ENCODE peak calls at places on chromosomes 11 and 22, in five cellular contexts. D is astrocyte; E is neural progenitor cell; Z is fibroblast of lung; M is CD8-positive, alpha-beta T cell. N is an unnamed sample. For H3K36me3 and H3K4me1, the result is how much of the 10 kb centered on the place peaks cover.

GRCh38 chr22:33271390-33272161 is 213.4 kb upstream of the SYN3 start:
- DNase-seq in Z (peak), E (peak), M (no peak), D (peak), N (no peak)

GRCh38 chr11:116657842-116658825 is 114.7 kb downstream of the BUD13 start:
- DNase-seq in Z (no peak), M (peak), D (no peak), E (no peak), N (no peak)

GRCh38 chr11:16097543-16097942 is 258.8 kb downstream of the SOX6 start:
- DNase-seq in M (no peak), Z (no peak), E (peak), D (no peak), N (no peak)

GRCh38 chr11:34302046-34302921 is 55.5 kb downstream of the ABTB2 start:
- DNase-seq in Z (peak), E (no peak), D (peak), M (no peak), N (no peak)

GRCh38 chr11:14644396-14645246 is 1.0 kb downstream of the PDE3B start:
- DNase-seq in E (peak), Z (peak), D (no peak), M (peak), N (peak)

GRCh38 chr11:104043678-104044239 is 7.3 kb downstream of the DDI1 start:
- DNase-seq in M (no peak), Z (peak), D (peak), E (no peak), N (no peak)

GRCh38 chr11:79040348-79040747 is 400.5 kb downstream of the TENM4 start:
- DNase-seq in D (no peak), E (no peak), M (no peak), Z (peak), N (no peak)

GRCh38 chr11:34278708-34279297 is 79.0 kb downstream of the ABTB2 start:
- DNase-seq in E (no peak), M (no peak), D (no peak), Z (no peak), N (no peak)

GRCh38 chr11:111542606-111543275 is 2.2 kb downstream of the LAYN start:
- DNase-seq in D (no peak), Z (no peak), E (no peak), M (no peak), N (no peak)

GRCh38 chr11:2728663-2729332 is 29.0 kb upstream of the KCNQ1OT1 start:
- DNase-seq in M (no peak), D (no peak), E (no peak), Z (no peak), N (no peak)

GRCh38 chr22:22178992-22179391 is 65.6 kb upstream of the VPREB1 start:
- DNase-seq in Z (no peak), E (no peak), M (no peak), D (no peak), N (no peak)

GRCh38 chr11:7927635-7928034 is 3.4 kb downstream of the OR10A6 start:
- DNase-seq in M (no peak), D (no peak), Z (peak), E (no peak), N (no peak)

GRCh38 chr11:96006016-96006415 is 82.1 kb upstream of the MTMR2 start:
- DNase-seq in Z (no peak), E (no peak), M (no peak), D (no peak), N (no peak)

GRCh38 chr11:9903579-9903978 is 239.7 kb downstream of the SWAP70 start:
- DNase-seq in E (no peak), M (no peak), Z (no peak), D (no peak), N (no peak)

GRCh38 chr22:27370281-27370680 is 431.3 kb downstream of the MN1 start:
- DNase-seq in M (no peak), E (no peak), Z (no peak), D (no peak), N (no peak)

GRCh38 chr11:8297781-8298440 is 34.2 kb upstream of the LMO1 start:
- DNase-seq in D (no peak), Z (no peak), M (no peak), E (no peak), N (no peak)

GRCh38 chr11:35247428-35247827 is 108.5 kb downstream of the CD44 start:
- DNase-seq in D (no peak), E (no peak), Z (no peak), M (peak), N (no peak)

DNA sequence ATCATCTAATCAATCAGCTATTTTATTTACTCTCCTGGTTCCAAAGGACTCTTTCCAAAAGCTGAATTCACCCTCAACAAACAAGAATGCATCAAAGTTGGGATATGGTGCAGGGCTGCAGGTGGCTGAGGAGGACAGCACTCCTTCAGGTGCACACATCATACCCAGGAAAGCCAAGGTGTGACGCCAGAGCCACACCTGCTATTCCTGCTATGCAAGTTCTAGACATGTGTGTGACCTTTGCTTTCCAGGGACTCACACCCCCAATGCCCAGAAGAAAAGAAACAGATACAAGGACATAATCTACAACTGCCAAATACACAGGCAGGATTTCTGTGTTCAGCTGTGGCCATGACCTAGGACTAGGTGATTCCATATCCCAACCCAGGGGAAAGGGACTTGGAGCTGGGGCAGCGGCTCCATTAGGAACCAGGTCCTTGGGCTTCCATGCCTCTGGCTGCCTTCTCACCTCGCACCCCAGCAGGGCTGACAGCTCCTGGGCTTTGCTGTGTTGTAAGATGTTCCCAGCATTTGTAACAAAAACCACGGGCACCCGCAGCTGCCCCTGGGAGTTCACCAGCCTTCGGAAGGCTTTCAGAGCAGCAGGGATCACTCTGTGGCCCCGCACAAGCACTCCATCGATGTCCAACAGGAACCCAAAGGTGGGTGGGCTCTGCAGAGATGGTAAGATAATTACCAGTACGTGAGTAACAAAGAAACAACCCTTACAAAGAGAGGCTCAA is 9.8 kb downstream of the HDHD5 start:
- DNase-seq in M (no peak), D (no peak), Z (no peak), E (no peak), N (no peak)
- H3K36me3 ChIP-seq in M (under half), D (under half), Z (under half), E (under half), N (under half)

DNA sequence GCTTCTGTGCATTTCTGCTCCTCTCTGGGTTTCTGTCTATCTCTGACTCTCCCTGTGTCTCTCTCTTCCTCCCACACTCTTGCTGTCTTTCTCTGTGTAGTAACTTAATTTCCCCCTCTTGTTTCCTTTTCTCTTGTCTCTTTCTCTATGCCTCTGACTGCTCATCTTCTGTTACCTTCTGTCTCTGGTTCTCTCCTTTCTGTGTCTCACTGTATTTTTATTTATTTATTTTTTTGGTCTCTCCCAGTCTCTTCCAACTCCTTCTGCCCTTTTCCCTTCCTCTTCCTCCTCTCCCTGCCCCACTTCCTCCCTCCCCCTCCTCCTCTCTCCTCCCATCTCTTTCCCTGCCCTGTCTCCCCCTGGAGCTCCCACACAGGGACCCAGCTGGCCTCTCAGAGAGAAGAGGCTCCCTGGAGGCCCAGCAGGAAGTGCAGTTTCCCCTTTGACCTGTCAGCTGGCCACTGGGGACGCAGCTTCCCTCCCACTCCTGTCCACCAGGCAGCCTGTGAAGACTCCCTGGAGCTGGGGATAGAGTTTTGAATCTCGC is 38.3 kb upstream of the MYH9 start:
- DNase-seq in E (peak), Z (peak), M (no peak), D (no peak), N (no peak)
- H3K27ac ChIP-seq in E (peak), Z (peak), M (no peak), D (peak), N (no peak)

GRCh38 chr22:45551310-45552016 is 48.8 kb downstream of the FBLN1 start:
- DNase-seq in M (no peak), E (no peak), D (no peak), Z (no peak), N (no peak)
- H3K4me1 ChIP-seq in M (under half), E (under half), D (under half), Z (under half), N (under half)

DNA sequence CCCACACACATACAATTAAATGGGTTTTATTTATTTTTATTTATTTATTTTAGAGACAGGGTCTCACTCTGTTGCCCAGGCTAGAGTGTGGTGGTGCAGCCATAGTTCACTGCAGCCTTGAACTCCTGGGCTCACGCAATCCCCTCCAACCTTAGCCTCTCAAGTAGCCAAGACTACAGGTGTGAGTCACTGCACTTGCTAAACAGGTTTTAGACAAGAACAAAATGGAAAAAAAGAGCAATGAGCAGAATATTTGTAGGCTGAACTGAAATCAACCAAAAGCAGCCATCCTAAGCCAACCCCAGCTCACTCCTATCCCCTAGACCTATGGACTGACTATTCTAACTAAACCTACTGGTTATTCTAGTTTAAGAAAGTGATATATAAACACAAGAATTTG is 37.8 kb downstream of the MRE11 start:
- DNase-seq in M (no peak), Z (no peak), E (no peak), D (no peak), N (no peak)
- H3K36me3 ChIP-seq in M (under half), Z (under half), E (under half), D (under half), N (under half)

DNA sequence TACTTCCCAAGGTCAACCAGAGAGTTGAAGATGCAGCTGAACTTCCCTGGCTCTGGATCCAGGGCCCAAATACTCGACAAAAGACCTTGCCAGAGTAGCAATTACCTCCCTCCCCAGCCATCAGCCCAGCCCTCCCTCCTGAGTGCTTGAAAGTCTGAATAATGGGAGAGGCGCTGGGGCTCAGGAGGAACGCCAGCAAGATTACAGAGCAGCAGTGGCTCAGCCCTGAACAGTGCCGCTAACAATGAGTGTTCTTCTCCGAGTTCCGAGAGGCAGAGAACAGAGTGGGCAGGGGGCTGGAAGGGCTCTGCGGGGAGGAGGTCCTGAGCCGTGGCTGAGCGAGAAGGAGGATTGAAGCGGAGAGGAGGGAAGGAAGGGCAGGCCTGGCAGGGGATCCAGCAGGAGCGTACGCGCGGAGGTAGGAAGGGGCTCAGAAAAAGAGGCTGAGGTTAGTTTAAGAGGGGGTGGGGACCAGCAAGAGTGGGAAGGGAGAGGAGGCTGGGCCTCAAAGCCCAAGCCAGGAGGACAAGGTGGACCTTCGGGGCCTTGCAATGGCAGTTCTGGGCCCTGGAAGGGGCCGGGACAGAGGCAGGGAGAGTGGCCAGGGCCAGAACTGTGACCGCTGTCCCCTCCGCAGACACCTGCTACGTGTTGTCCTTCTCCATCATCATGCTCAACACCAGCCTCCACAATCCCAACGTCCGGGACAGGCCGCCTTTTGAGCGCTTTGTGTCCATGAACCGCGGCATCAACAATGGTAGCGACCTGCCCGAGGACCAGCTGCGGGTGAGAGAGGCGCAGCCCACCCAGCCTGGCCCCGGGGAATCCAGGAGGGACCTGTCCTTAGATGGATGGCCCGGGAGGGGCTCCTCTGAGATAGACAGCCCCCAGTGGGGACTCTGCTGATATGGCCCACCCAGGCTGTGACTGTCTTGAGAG is 20.6 kb downstream of the CYTH4 start:
- DNase-seq in Z (no peak), M (no peak), E (peak), D (no peak), N (no peak)
- H3K27ac ChIP-seq in Z (peak), M (no peak), E (no peak), D (peak), N (no peak)

GRCh38 chr11:65429724-65430405 is 7.3 kb downstream of the NEAT1 start:
- DNase-seq in E (no peak), Z (peak), D (peak), M (peak), N (no peak)
- H3K4me1 ChIP-seq in E (under half), Z (under half), D (under half), M (half or more), N (under half)

GRCh38 chr22:46350646-46351045 is 15.1 kb downstream of the TRMU start:
- DNase-seq in E (no peak), Z (no peak), D (no peak), M (no peak), N (no peak)
- H3K36me3 ChIP-seq in E (under half), Z (under half), D (under half), M (half or more), N (half or more)

DNA sequence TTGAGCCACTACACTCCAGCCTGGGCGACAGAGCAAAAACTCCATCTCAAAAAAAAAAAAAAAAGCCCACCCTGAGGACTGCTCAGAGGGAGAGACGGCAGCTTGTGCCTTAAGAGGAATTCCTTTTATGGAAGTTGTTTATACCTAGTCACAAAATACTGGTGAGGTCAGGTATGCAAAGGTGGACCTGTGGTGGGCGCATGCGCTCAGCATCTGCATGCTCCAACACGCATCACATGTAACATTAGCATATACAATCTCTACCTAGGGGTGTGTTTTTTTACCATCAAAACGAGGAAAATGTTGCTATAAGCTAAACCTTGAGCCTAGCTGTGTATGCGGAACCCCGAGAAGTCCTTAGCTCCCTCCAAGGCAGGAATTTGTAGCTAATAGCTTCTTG is 6.8 kb upstream of the SART1 start:
- DNase-seq in M (no peak), E (no peak), D (no peak), Z (no peak), N (no peak)
- H3K27ac ChIP-seq in M (no peak), E (no peak), D (no peak), Z (no peak), N (no peak)

DNA sequence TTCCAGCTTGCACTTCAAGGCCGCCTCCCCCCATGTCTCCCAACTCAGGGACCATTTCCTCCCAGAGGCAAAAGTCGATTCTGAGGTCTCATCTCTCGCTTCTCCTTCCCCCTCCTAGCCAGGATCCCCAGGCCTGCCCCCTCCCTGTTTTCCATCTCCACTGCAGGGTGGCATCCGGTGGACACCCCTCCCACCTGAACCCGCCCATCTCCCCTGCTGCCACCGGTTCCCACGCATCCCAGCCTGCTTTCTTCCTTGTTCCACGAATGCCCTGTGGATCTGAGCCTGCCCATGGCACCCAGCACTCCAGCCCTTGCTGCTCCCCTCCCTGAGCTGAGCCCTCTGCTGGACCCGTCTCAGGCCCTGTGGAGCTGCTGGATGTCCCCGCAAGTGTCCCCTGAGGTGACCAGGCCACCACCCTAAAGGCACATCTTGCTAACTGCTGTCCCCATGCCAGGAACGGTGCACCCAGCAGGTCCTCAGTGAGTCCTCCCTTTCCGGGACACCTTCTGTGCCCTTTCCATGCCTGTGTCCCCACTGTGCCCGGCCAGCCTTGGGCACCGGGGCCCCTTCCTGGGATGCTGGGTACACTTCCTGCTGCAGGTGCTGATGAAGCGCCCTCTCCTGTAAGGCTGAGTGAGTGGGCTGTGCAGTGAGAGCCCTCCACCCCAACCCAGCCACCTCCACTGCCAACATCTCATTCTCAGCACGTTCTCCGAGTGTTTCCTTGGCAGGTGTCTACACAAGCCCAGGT is 941 bp downstream of the IL17REL start:
- DNase-seq in M (no peak), E (no peak), D (no peak), Z (no peak), N (no peak)
- H3K4me1 ChIP-seq in M (under half), E (under half), D (under half), Z (under half), N (under half)

DNA sequence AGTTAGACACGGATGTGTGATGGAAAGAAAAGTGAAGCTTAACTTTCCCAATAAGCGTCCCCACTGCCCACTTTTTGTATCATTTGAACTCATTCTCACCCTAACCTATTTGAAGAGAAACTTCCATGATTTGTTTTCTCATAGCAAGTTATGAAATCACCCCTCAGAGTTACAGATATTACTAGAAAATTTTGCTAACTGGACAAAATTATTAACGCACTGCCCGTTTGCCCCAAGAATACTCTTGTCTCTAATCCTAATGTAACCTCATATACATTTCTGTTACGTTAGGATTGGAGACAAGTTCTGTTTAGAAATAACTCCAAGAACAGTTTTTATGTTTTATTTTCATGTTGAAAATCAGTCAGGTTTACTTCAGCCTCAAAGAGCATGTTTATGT is 25.5 kb downstream of the TOM1 start:
- DNase-seq in Z (no peak), D (no peak), E (no peak), M (no peak), N (no peak)
- H3K36me3 ChIP-seq in Z (under half), D (under half), E (under half), M (under half), N (under half)

N was measured in iPS DF 6.9.